ENCODE peak calls at places on chromosomes 1 and 21, in six cellular contexts. O is heart right ventricle; G is cardiac fibroblast; W is left lobe of liver; E is T-helper 2 cell treated with Interferon-gamma antibody and Interleukin-4, amounts not matched to agents 5 μg/mL and 100 μg/mL, for 36 hours; D is stimulated activated CD8-positive, alpha-beta memory T cell treated with anti-CD3 and anti-CD28 coated beads, Interleukin-15, amount 100 ng/mL, for 1 hour. N is an unnamed sample.

GRCh38 chr21:46229133-46229922 is 754 bp upstream of the LSS start:
- DNase-seq in O (no peak), G (no peak), W (peak; percentile 66), E (no peak), D (no peak), N (no peak)

GRCh38 chr1:65193129-65193528 is 45.1 kb downstream of the AK4 start:
- DNase-seq in O (no peak), G (no peak), W (no peak), E (no peak), D (no peak), N (no peak)

GRCh38 chr1:52634111-52634510 is 1.1 kb downstream of the SHISAL2A start:
- DNase-seq in O (no peak), G (no peak), W (no peak), E (no peak), D (no peak), N (no peak)

GRCh38 chr1:169615803-169616202 is 14.1 kb downstream of the SELP start:
- DNase-seq in O (no peak), G (no peak), W (no peak), E (no peak), D (no peak), N (no peak)

GRCh38 chr1:172429324-172430127 is 9.0 kb downstream of the C1orf105 start:
- DNase-seq in O (peak; percentile 41), G (peak; percentile 85), W (no peak), E (peak; percentile 22), D (no peak), N (peak; percentile 83)

GRCh38 chr1:216580538-216581057 is 142.6 kb downstream of the ESRRG start:
- DNase-seq in O (no peak), G (no peak), W (no peak), E (no peak), D (no peak), N (no peak)

GRCh38 chr21:40615503-40616376 is 231.2 kb downstream of the DSCAM start:
- DNase-seq in O (no peak), G (no peak), W (no peak), E (no peak), D (no peak), N (no peak)

GRCh38 chr1:228312091-228312764 is 94.4 kb downstream of the TRIM11 start:
- DNase-seq in O (no peak), G (no peak), W (no peak), E (no peak), D (no peak), N (no peak)

GRCh38 chr1:85137660-85138059 is 63.2 kb downstream of the SYDE2 start:
- DNase-seq in O (peak; percentile 67), G (no peak), W (peak; percentile 96), E (no peak), D (no peak), N (no peak)

GRCh38 chr1:202018476-202019234 is 8.3 kb downstream of the ELF3 start:
- DNase-seq in O (no peak), G (no peak), W (peak; percentile 91), E (no peak), D (no peak), N (peak; percentile 94)

GRCh38 chr1:1157033-1157365 is 16.7 kb upstream of the TTLL10 start:
- DNase-seq in O (no peak), G (no peak), W (no peak), E (no peak), D (no peak), N (no peak)

GRCh38 chr21:26843912-26844257 is 1.3 kb downstream of the ADAMTS1 start:
- DNase-seq in O (peak; percentile 10), G (peak; percentile 67), W (no peak), E (no peak), D (no peak), N (peak; percentile 49)

GRCh38 chr1:234875328-234875952 is 253.2 kb downstream of the TOMM20 start:
- DNase-seq in O (no peak), G (no peak), W (peak; percentile 96), E (no peak), D (no peak), N (no peak)

GRCh38 chr1:12015001-12015491 is 4.3 kb upstream of the MIIP start:
- DNase-seq in O (no peak), G (peak; percentile 51), W (no peak), E (no peak), D (no peak), N (no peak)

GRCh38 chr1:113930499-113931161 is 1.5 kb downstream of the HIPK1 start:
- DNase-seq in O (peak; percentile 18), G (peak; percentile 76), W (no peak), E (peak; percentile 83), D (peak; percentile 51), N (peak; percentile 25)

GRCh38 chr1:181894439-181894859 is 167.1 kb downstream of the ZNF648 start:
- DNase-seq in O (no peak), G (no peak), W (no peak), E (no peak), D (no peak), N (no peak)

GRCh38 chr1:171221665-171222591 is 26.4 kb upstream of the FMO1 start:
- DNase-seq in O (no peak), G (peak; percentile 24), W (no peak), E (no peak), D (no peak), N (no peak)

GRCh38 chr1:151326619-151327222 is 495 bp downstream of the PI4KB start:
- DNase-seq in O (peak; percentile 71), G (peak; percentile 61), W (no peak), E (peak; percentile 54), D (peak; percentile 22), N (peak; percentile 68)

GRCh38 chr1:202238914-202239313 is 45.3 kb downstream of the LGR6 start:
- DNase-seq in O (no peak), G (no peak), W (no peak), E (no peak), D (no peak), N (no peak)

GRCh38 chr1:62753031-62753965 is 30.6 kb upstream of the ATG4C start:
- DNase-seq in O (no peak), G (no peak), W (no peak), E (no peak), D (no peak), N (no peak)

GRCh38 chr1:156491151-156491949 is 9.2 kb downstream of the MEF2D start:
- DNase-seq in O (no peak), G (no peak), W (no peak), E (no peak), D (no peak), N (no peak)

GRCh38 chr1:91826248-91826647 is 59.7 kb downstream of the TGFBR3 start:
- DNase-seq in O (peak; percentile 40), G (no peak), W (no peak), E (no peak), D (no peak), N (no peak)

GRCh38 chr1:235107368-235108184 is 21.1 kb downstream of the TOMM20 start:
- DNase-seq in O (no peak), G (no peak), W (no peak), E (no peak), D (no peak), N (no peak)

GRCh38 chr1:31683997-31684396 is 19.8 kb downstream of the COL16A1 start:
- DNase-seq in O (no peak), G (no peak), W (no peak), E (no peak), D (no peak), N (peak; percentile 32)

GRCh38 chr1:233293556-233294446 is 1.7 kb downstream of the PCNX2 start:
- DNase-seq in O (no peak), G (no peak), W (no peak), E (no peak), D (no peak), N (no peak)

GRCh38 chr1:197304626-197305200 is 36.7 kb downstream of the CRB1 start:
- DNase-seq in O (no peak), G (no peak), W (no peak), E (no peak), D (no peak), N (no peak)

GRCh38 chr21:42641311-42642218 is 11.9 kb upstream of the PDE9A start:
- DNase-seq in O (no peak), G (peak; percentile 4), W (no peak), E (no peak), D (no peak), N (no peak)

GRCh38 chr21:39454949-39455668 is 3.3 kb downstream of the SH3BGR start:
- DNase-seq in O (peak; percentile 35), G (no peak), W (no peak), E (no peak), D (no peak), N (no peak)

GRCh38 chr1:111225091-111225490 is 2.4 kb upstream of the CHI3L2 start:
- DNase-seq in O (no peak), G (no peak), W (no peak), E (no peak), D (no peak), N (no peak)

GRCh38 chr1:24110642-24111263 is 1.2 kb downstream of the MYOM3 start:
- DNase-seq in O (peak; percentile 81), G (no peak), W (no peak), E (no peak), D (no peak), N (no peak)

GRCh38 chr1:246681822-246682221 is 42.4 kb upstream of the SCCPDH start:
- DNase-seq in O (peak; percentile 74), G (peak; percentile 33), W (peak; percentile 21), E (no peak), D (no peak), N (no peak)

GRCh38 chr1:200082329-200082728 is 54.8 kb downstream of the NR5A2 start:
- DNase-seq in O (no peak), G (peak; percentile 37), W (no peak), E (no peak), D (no peak), N (no peak)

GRCh38 chr21:45034556-45035476 is 39.6 kb upstream of the ADARB1 start:
- DNase-seq in O (no peak), G (no peak), W (no peak), E (no peak), D (no peak), N (no peak)

GRCh38 chr1:201377611-201378092 is at the start of gene TNNT2:
- DNase-seq in O (peak; percentile 81), G (no peak), W (no peak), E (no peak), D (no peak), N (no peak)

GRCh38 chr1:51736702-51737101 is 119.8 kb downstream of the OSBPL9 start:
- DNase-seq in O (peak; percentile 36), G (peak; percentile 83), W (no peak), E (no peak), D (no peak), N (peak; percentile 80)

GRCh38 chr1:84834419-84835064 is 58.5 kb downstream of the LPAR3 start:
- DNase-seq in O (no peak), G (peak; percentile 82), W (no peak), E (no peak), D (no peak), N (peak; percentile 87)

GRCh38 chr1:15220825-15221431 is 26.1 kb upstream of the FHAD1 start:
- DNase-seq in O (no peak), G (no peak), W (no peak), E (no peak), D (no peak), N (no peak)

GRCh38 chr1:24526940-24527542 is 24.4 kb downstream of the RCAN3 start:
- DNase-seq in O (no peak), G (peak; percentile 50), W (no peak), E (no peak), D (no peak), N (peak; percentile 38)

N was measured in MCF 10A.